ENCODE peak calls at places on chromosomes 4 and X, in five cellular contexts. One of them, this sample, is unnamed.

GRCh38 chr4:168633071-168633470 is 136.2 kb downstream of the PALLD start:
- DNase-seq in lung: no peak
- DNase-seq in IMR-90: no peak
- DNase-seq in testis: no peak
- DNase-seq in heart left ventricle: no peak
- DNase-seq in this sample: no peak

GRCh38 chr4:54228064-54228527 is 997 bp upstream of the PDGFRA start:
- DNase-seq in lung: peak
- DNase-seq in IMR-90: peak
- DNase-seq in testis: peak
- DNase-seq in heart left ventricle: peak
- DNase-seq in this sample: no peak

GRCh38 chr4:947491-947971 is 15.3 kb downstream of the TMEM175 start:
- DNase-seq in lung: no peak
- DNase-seq in IMR-90: no peak
- DNase-seq in testis: no peak
- DNase-seq in heart left ventricle: no peak
- DNase-seq in this sample: no peak

GRCh38 chr4:53804719-53805118 is 213.4 kb upstream of the LNX1 start:
- DNase-seq in lung: no peak
- DNase-seq in IMR-90: no peak
- DNase-seq in testis: peak
- DNase-seq in heart left ventricle: peak
- DNase-seq in this sample: no peak

GRCh38 chr4:82493721-82494425 is 63.5 kb downstream of the ENOPH1 start:
- DNase-seq in lung: no peak
- DNase-seq in IMR-90: peak
- DNase-seq in testis: no peak
- DNase-seq in heart left ventricle: no peak
- DNase-seq in this sample: no peak

GRCh38 chr4:104591505-104591904 is 96.8 kb upstream of the CXXC4 start:
- DNase-seq in lung: no peak
- DNase-seq in IMR-90: no peak
- DNase-seq in testis: no peak
- DNase-seq in heart left ventricle: peak
- DNase-seq in this sample: no peak

GRCh38 chr4:173014113-173014558 is 154.5 kb upstream of the GALNT7 start:
- DNase-seq in lung: no peak
- DNase-seq in IMR-90: peak
- DNase-seq in testis: no peak
- DNase-seq in heart left ventricle: peak
- DNase-seq in this sample: peak

GRCh38 chrX:106897259-106897658 is 5.9 kb downstream of the RIPPLY1 start:
- DNase-seq in lung: no peak
- DNase-seq in IMR-90: peak
- DNase-seq in testis: no peak
- DNase-seq in heart left ventricle: no peak
- DNase-seq in this sample: no peak

GRCh38 chr4:18192901-18193300 is 171.3 kb upstream of the LCORL start:
- DNase-seq in lung: no peak
- DNase-seq in IMR-90: no peak
- DNase-seq in testis: no peak
- DNase-seq in heart left ventricle: no peak
- DNase-seq in this sample: no peak

GRCh38 chr4:176377705-176378302 is 58.0 kb downstream of the SPCS3 start:
- DNase-seq in lung: no peak
- DNase-seq in IMR-90: peak
- DNase-seq in testis: no peak
- DNase-seq in heart left ventricle: no peak
- DNase-seq in this sample: no peak

GRCh38 chr4:38013461-38014366 is 53.5 kb downstream of the PTTG2 start:
- DNase-seq in lung: no peak
- DNase-seq in IMR-90: peak
- DNase-seq in testis: peak
- DNase-seq in heart left ventricle: peak
- DNase-seq in this sample: no peak

GRCh38 chr4:52588097-52588496 is 71.0 kb downstream of the USP46 start:
- DNase-seq in lung: no peak
- DNase-seq in IMR-90: peak
- DNase-seq in testis: peak
- DNase-seq in heart left ventricle: no peak
- DNase-seq in this sample: no peak

GRCh38 chr4:94714360-94714759 is 43.4 kb upstream of the BMPR1B start:
- DNase-seq in lung: no peak
- DNase-seq in IMR-90: peak
- DNase-seq in testis: no peak
- DNase-seq in heart left ventricle: no peak
- DNase-seq in this sample: no peak

GRCh38 chr4:166491635-166492034 is 618.6 kb downstream of the TLL1 start:
- DNase-seq in lung: no peak
- DNase-seq in IMR-90: no peak
- DNase-seq in testis: no peak
- DNase-seq in heart left ventricle: no peak
- DNase-seq in this sample: no peak

GRCh38 chr4:94516067-94516466 is 64.3 kb downstream of the PDLIM5 start:
- DNase-seq in lung: no peak
- DNase-seq in IMR-90: peak
- DNase-seq in testis: no peak
- DNase-seq in heart left ventricle: no peak
- DNase-seq in this sample: peak

GRCh38 chr4:70901607-70901983 is 574 bp upstream of the MOB1B start:
- DNase-seq in lung: no peak
- DNase-seq in IMR-90: no peak
- DNase-seq in testis: no peak
- DNase-seq in heart left ventricle: no peak
- DNase-seq in this sample: no peak

GRCh38 chrX:17859609-17860178 is 1.4 kb downstream of the RAI2 start:
- DNase-seq in lung: no peak
- DNase-seq in IMR-90: no peak
- DNase-seq in testis: no peak
- DNase-seq in heart left ventricle: no peak
- DNase-seq in this sample: no peak

GRCh38 chrX:43822015-43822414 is 60.2 kb downstream of the MAOB start:
- DNase-seq in lung: no peak
- DNase-seq in IMR-90: peak
- DNase-seq in testis: no peak
- DNase-seq in heart left ventricle: no peak
- DNase-seq in this sample: no peak

GRCh38 chr4:3368841-3369760 is 72.7 kb upstream of the HGFAC start:
- DNase-seq in lung: no peak
- DNase-seq in IMR-90: no peak
- DNase-seq in testis: no peak
- DNase-seq in heart left ventricle: peak
- DNase-seq in this sample: no peak

GRCh38 chr4:73446336-73446938 is 10.4 kb downstream of the AFP start:
- DNase-seq in lung: no peak
- DNase-seq in IMR-90: peak
- DNase-seq in testis: peak
- DNase-seq in heart left ventricle: no peak
- DNase-seq in this sample: no peak

GRCh38 chr4:8725845-8726244 is 133.3 kb downstream of the CPZ start:
- DNase-seq in lung: no peak
- DNase-seq in IMR-90: no peak
- DNase-seq in testis: peak
- DNase-seq in heart left ventricle: no peak
- DNase-seq in this sample: no peak

DNA sequence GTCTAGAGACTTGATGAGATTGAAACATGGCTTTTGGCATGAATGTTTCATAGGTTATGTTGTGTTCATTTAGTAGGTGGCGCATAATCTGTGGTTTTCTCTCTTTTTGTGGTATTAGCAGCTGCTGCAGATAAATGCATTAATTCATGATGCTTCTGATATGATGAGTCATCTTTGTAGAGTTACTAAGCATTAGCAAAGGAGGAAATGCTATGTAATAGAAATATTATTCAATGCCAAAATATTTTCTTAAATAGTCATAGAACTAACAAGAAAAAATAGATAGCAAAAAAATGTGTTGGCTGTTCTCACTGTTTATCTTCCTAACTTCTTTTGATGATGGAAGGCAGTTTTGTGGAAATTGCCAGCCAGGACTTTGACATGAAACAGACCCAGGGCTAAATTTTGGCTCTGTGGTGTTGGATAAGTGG is 3.6 kb downstream of the ZXDB start:
- DNase-seq in lung: no peak
- DNase-seq in IMR-90: peak
- DNase-seq in testis: peak
- DNase-seq in heart left ventricle: no peak
- DNase-seq in this sample: peak
- H3K4me3 ChIP-seq in lung: no peak
- H3K4me3 ChIP-seq in IMR-90: no peak
- H3K4me3 ChIP-seq in testis: no peak
- H3K4me3 ChIP-seq in heart left ventricle: peak
- H3K4me3 ChIP-seq in this sample: peak

GRCh38 chrX:427812-428725 is 41.4 kb upstream of the PPP2R3B start:
- DNase-seq in lung: no peak
- DNase-seq in IMR-90: no peak
- DNase-seq in testis: no peak
- DNase-seq in heart left ventricle: no peak
- DNase-seq in this sample: no peak
- H3K4me3 ChIP-seq in lung: no peak
- H3K4me3 ChIP-seq in IMR-90: peak
- H3K4me3 ChIP-seq in testis: no peak
- H3K4me3 ChIP-seq in heart left ventricle: no peak
- H3K4me3 ChIP-seq in this sample: peak

GRCh38 chrX:153688534-153688899 is 791 bp downstream of the SLC6A8 start:
- DNase-seq in lung: no peak
- DNase-seq in IMR-90: no peak
- DNase-seq in testis: no peak
- DNase-seq in heart left ventricle: no peak
- DNase-seq in this sample: no peak

GRCh38 chrX:153688900-153689590 is 1.3 kb downstream of the SLC6A8 start:
- DNase-seq in lung: no peak
- DNase-seq in IMR-90: peak
- DNase-seq in testis: no peak
- DNase-seq in heart left ventricle: peak
- DNase-seq in this sample: no peak

GRCh38 chrX:153689654-153690465 is 2.1 kb downstream of the SLC6A8 start:
- DNase-seq in lung: no peak
- DNase-seq in IMR-90: peak
- DNase-seq in testis: no peak
- DNase-seq in heart left ventricle: peak
- DNase-seq in this sample: no peak

GRCh38 chrX:153692003-153692402 is 4.3 kb downstream of the SLC6A8 start:
- DNase-seq in lung: no peak
- DNase-seq in IMR-90: no peak
- DNase-seq in testis: no peak
- DNase-seq in heart left ventricle: no peak
- DNase-seq in this sample: no peak

DNA sequence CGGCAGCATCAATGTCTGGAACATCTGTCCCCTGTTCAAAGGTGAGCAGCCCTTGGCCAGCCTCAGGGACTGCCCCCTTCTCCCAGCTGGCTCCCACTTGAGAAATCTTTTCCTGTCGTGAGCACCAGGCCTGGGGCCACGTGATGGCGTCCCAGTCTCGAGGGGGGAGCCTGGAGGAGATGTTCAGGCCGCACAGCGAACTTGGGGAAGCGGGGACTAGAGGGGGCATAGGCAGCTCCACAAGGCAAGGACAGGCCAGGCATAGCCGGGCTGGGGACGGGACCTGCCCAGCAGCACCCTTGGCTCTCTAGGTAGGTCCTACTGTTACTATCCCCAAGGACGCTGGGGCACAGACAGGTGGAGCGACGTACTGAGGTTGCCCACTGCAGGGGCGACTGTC is 2.7 kb downstream of the SLC6A8 start:
- DNase-seq in lung: no peak
- DNase-seq in IMR-90: no peak
- DNase-seq in testis: no peak
- DNase-seq in heart left ventricle: peak
- DNase-seq in this sample: no peak
- H3K4me3 ChIP-seq in lung: no peak
- H3K4me3 ChIP-seq in IMR-90: no peak
- H3K4me3 ChIP-seq in testis: no peak
- H3K4me3 ChIP-seq in heart left ventricle: peak
- H3K4me3 ChIP-seq in this sample: no peak

GRCh38 chr4:39621582-39621981 is 17.1 kb downstream of the SMIM14 start:
- DNase-seq in lung: peak
- DNase-seq in IMR-90: peak
- DNase-seq in testis: peak
- DNase-seq in heart left ventricle: peak
- DNase-seq in this sample: peak

GRCh38 chr4:39626913-39627312 is 11.8 kb downstream of the SMIM14 start:
- DNase-seq in lung: no peak
- DNase-seq in IMR-90: no peak
- DNase-seq in testis: no peak
- DNase-seq in heart left ventricle: no peak
- DNase-seq in this sample: no peak

GRCh38 chr4:39627413-39627812 is 11.3 kb downstream of the SMIM14 start:
- DNase-seq in lung: no peak
- DNase-seq in IMR-90: no peak
- DNase-seq in testis: no peak
- DNase-seq in heart left ventricle: no peak
- DNase-seq in this sample: no peak

GRCh38 chr4:39631700-39632079 is 7.0 kb downstream of the SMIM14 start:
- DNase-seq in lung: no peak
- DNase-seq in IMR-90: no peak
- DNase-seq in testis: no peak
- DNase-seq in heart left ventricle: no peak
- DNase-seq in this sample: no peak

DNA sequence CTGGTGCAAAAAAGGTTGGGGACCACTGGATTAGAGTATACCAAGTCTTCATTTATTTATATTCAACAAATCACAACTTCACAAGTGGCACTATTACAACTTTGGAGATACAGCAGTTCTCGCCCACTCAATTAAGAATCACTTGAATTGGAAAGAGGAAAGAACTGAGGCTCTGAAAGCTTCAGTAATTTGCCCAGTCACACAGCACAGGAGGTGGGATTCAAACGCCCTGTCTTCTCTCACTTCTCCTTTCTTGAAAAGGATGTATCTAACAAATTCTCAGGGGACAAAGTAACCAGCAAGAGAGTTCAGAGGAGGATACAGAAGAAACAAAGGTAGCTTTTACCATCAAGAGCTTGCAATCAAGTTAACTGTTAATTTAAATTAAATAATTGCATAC is 12.4 kb downstream of the SMIM14 start:
- DNase-seq in lung: no peak
- DNase-seq in IMR-90: no peak
- DNase-seq in testis: no peak
- DNase-seq in heart left ventricle: no peak
- DNase-seq in this sample: no peak
- H3K4me3 ChIP-seq in lung: no peak
- H3K4me3 ChIP-seq in IMR-90: no peak
- H3K4me3 ChIP-seq in testis: no peak
- H3K4me3 ChIP-seq in heart left ventricle: no peak
- H3K4me3 ChIP-seq in this sample: no peak

GRCh38 chr4:69760455-69760854 is at the start of gene SULT1B1:
- DNase-seq in lung: no peak
- DNase-seq in IMR-90: peak
- DNase-seq in testis: no peak
- DNase-seq in heart left ventricle: peak
- DNase-seq in this sample: peak
- H3K4me3 ChIP-seq in lung: no peak
- H3K4me3 ChIP-seq in IMR-90: no peak
- H3K4me3 ChIP-seq in testis: no peak
- H3K4me3 ChIP-seq in heart left ventricle: no peak
- H3K4me3 ChIP-seq in this sample: peak

GRCh38 chr4:159267940-159268327 is 165.1 kb downstream of the RAPGEF2 start:
- DNase-seq in lung: no peak
- DNase-seq in IMR-90: no peak
- DNase-seq in testis: no peak
- DNase-seq in heart left ventricle: no peak
- DNase-seq in this sample: no peak
- H3K4me3 ChIP-seq in lung: no peak
- H3K4me3 ChIP-seq in IMR-90: peak
- H3K4me3 ChIP-seq in testis: no peak
- H3K4me3 ChIP-seq in heart left ventricle: peak
- H3K4me3 ChIP-seq in this sample: no peak

GRCh38 chr4:174524242-174524641 is 2.0 kb upstream of the HPGD start:
- DNase-seq in lung: no peak
- DNase-seq in IMR-90: no peak
- DNase-seq in testis: no peak
- DNase-seq in heart left ventricle: peak
- DNase-seq in this sample: no peak
- H3K4me3 ChIP-seq in lung: no peak
- H3K4me3 ChIP-seq in IMR-90: no peak
- H3K4me3 ChIP-seq in testis: no peak
- H3K4me3 ChIP-seq in heart left ventricle: no peak
- H3K4me3 ChIP-seq in this sample: no peak

This sample was measured in skeletal muscle cell.